ENCODE peak calls at places on chromosomes 4 and X, in nine cellular contexts. H is breast epithelium, J is left lung, N is HL-60, B is tibial nerve, W is brain microvascular endothelial cell, G is tibial artery, O is fibroblast of villous mesenchyme, T is pancreas. C is an unnamed sample.

GRCh38 chr4:56026596-56026995 is 77.9 kb downstream of the CEP135 start:
- DNase-seq in H (no peak), J (no peak), N (no peak), B (no peak), W (no peak), G (no peak), O (peak), T (no peak), C (no peak)

GRCh38 chr4:182338059-182338458 is 94.9 kb downstream of the TENM3 start:
- DNase-seq in H (no peak), J (no peak), N (no peak), B (no peak), W (peak), G (no peak), O (no peak), T (no peak), C (no peak)

GRCh38 chr4:85756938-85757337 is 282.0 kb downstream of the ARHGAP24 start:
- DNase-seq in H (no peak), J (no peak), N (no peak), B (no peak), W (peak), G (no peak), O (peak), T (no peak), C (peak)

GRCh38 chr4:149158852-149159251 is 656.8 kb downstream of the IQCM start:
- DNase-seq in H (no peak), J (no peak), N (no peak), B (no peak), W (no peak), G (no peak), O (no peak), T (no peak), C (peak)

GRCh38 chr4:168273838-168274237 is 44.7 kb downstream of the DDX60 start:
- DNase-seq in H (no peak), J (no peak), N (no peak), B (no peak), W (peak), G (no peak), O (no peak), T (no peak), C (no peak)

GRCh38 chrX:69117876-69118526 is 47.3 kb downstream of the PJA1 start:
- DNase-seq in H (no peak), J (no peak), N (no peak), B (peak), W (no peak), G (no peak), O (peak), T (no peak), C (no peak)

GRCh38 chr4:108743021-108743420 is 19.8 kb downstream of the ETNPPL start:
- DNase-seq in H (no peak), J (no peak), N (no peak), B (no peak), W (no peak), G (no peak), O (peak), T (no peak), C (no peak)

GRCh38 chr4:17723648-17724047 is 57.8 kb downstream of the FAM184B start:
- DNase-seq in H (no peak), J (no peak), N (no peak), B (no peak), W (no peak), G (no peak), O (no peak), T (no peak), C (no peak)

GRCh38 chr4:153448003-153448731 is 18.0 kb upstream of the TMEM131L start:
- DNase-seq in H (no peak), J (no peak), N (no peak), B (no peak), W (no peak), G (no peak), O (peak), T (no peak), C (peak)

GRCh38 chrX:3176439-3176820 is 135.2 kb downstream of the ARSF start:
- DNase-seq in H (no peak), J (no peak), N (no peak), B (no peak), W (no peak), G (peak), O (peak), T (no peak), C (peak)

GRCh38 chr4:122117743-122118142 is 34.4 kb upstream of the BLTP1 start:
- DNase-seq in H (no peak), J (no peak), N (no peak), B (no peak), W (no peak), G (no peak), O (peak), T (no peak), C (peak)

GRCh38 chr4:22607382-22607781 is 85.4 kb upstream of the GBA3 start:
- DNase-seq in H (no peak), J (peak), N (peak), B (no peak), W (no peak), G (peak), O (peak), T (peak), C (peak)

GRCh38 chrX:56572975-56573374 is 9.5 kb downstream of the UBQLN2 start:
- DNase-seq in H (no peak), J (no peak), N (no peak), B (no peak), W (no peak), G (no peak), O (no peak), T (no peak), C (no peak)

GRCh38 chr4:64533159-64533558 is 123.9 kb upstream of the TECRL start:
- DNase-seq in H (no peak), J (no peak), N (no peak), B (no peak), W (no peak), G (no peak), O (no peak), T (no peak), C (no peak)

GRCh38 chr4:120829113-120829831 is 93.3 kb downstream of the PRDM5 start:
- DNase-seq in H (no peak), J (no peak), N (no peak), B (no peak), W (no peak), G (no peak), O (peak), T (no peak), C (peak)

GRCh38 chr4:141676087-141676486 is 39.7 kb downstream of the IL15 start:
- DNase-seq in H (no peak), J (no peak), N (no peak), B (no peak), W (no peak), G (no peak), O (no peak), T (no peak), C (no peak)

GRCh38 chr4:13765535-13765934 is 138.0 kb upstream of the BOD1L1 start:
- DNase-seq in H (no peak), J (no peak), N (no peak), B (no peak), W (no peak), G (no peak), O (no peak), T (no peak), C (no peak)

GRCh38 chrX:111445485-111445884 is 33.5 kb upstream of the DCX start:
- DNase-seq in H (no peak), J (no peak), N (no peak), B (no peak), W (peak), G (no peak), O (peak), T (no peak), C (peak)

GRCh38 chr4:236028-236427 is 69.2 kb downstream of the ZNF732 start:
- DNase-seq in H (no peak), J (no peak), N (no peak), B (no peak), W (no peak), G (no peak), O (no peak), T (no peak), C (no peak)

GRCh38 chr4:142801966-142802365 is 44.1 kb downstream of the INPP4B start:
- DNase-seq in H (no peak), J (no peak), N (no peak), B (no peak), W (no peak), G (no peak), O (no peak), T (no peak), C (no peak)

GRCh38 chr4:125016892-125017299 is 297.9 kb upstream of the FAT4 start:
- DNase-seq in H (no peak), J (no peak), N (no peak), B (no peak), W (no peak), G (no peak), O (no peak), T (no peak), C (no peak)

GRCh38 chrX:44060221-44060620 is 87.0 kb upstream of the NDP start:
- DNase-seq in H (no peak), J (no peak), N (no peak), B (no peak), W (no peak), G (no peak), O (no peak), T (no peak), C (no peak)

GRCh38 chrX:44058339-44058738 is 85.1 kb upstream of the NDP start:
- DNase-seq in H (no peak), J (no peak), N (no peak), B (no peak), W (no peak), G (no peak), O (no peak), T (no peak), C (no peak)

GRCh38 chrX:44061940-44062339 is 88.8 kb upstream of the NDP start:
- DNase-seq in H (no peak), J (no peak), N (no peak), B (no peak), W (no peak), G (no peak), O (peak), T (no peak), C (no peak)

GRCh38 chrX:44063611-44064010 is 90.4 kb upstream of the NDP start:
- DNase-seq in H (no peak), J (no peak), N (no peak), B (no peak), W (no peak), G (no peak), O (no peak), T (no peak), C (no peak)

DNA sequence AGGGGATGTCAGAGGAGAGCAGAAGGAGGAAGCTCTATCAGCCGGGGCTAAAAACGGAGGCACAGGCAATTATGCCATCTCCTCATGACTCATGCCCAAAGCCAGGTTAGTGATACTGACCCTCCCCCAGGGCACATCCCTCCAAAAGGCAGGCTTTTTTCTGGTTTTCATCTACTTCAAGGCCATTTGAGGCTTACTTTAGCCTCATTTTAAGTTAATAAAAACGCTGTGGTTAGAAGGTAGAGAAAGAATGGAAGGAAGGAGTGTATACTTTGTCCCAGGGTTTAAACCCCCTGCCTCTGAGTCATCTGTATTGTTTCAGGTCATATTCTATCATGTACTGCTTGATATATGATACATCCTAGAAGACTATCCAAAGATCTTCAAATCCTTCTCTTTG is 89.7 kb upstream of the NDP start:
- DNase-seq in H (no peak), J (no peak), N (peak), B (no peak), W (no peak), G (no peak), O (no peak), T (no peak), C (no peak)
- H3K4me3 ChIP-seq in H (no peak), J (no peak), N (no peak), B (no peak), W (no peak), G (no peak), O (no peak), T (no peak), C (no peak)

GRCh38 chr4:6453688-6453990 is 18.8 kb downstream of the PPP2R2C start:
- DNase-seq in H (no peak), J (no peak), N (no peak), B (no peak), W (no peak), G (no peak), O (no peak), T (no peak), C (no peak)

GRCh38 chr4:6452897-6453687 is 19.3 kb downstream of the PPP2R2C start:
- DNase-seq in H (no peak), J (no peak), N (no peak), B (no peak), W (no peak), G (no peak), O (no peak), T (no peak), C (no peak)

GRCh38 chr4:6452116-6452896 is 20.1 kb downstream of the PPP2R2C start:
- DNase-seq in H (no peak), J (no peak), N (no peak), B (no peak), W (no peak), G (no peak), O (no peak), T (no peak), C (no peak)

GRCh38 chr4:6451309-6451708 is 21.1 kb downstream of the PPP2R2C start:
- DNase-seq in H (no peak), J (no peak), N (no peak), B (no peak), W (no peak), G (no peak), O (no peak), T (no peak), C (no peak)

GRCh38 chr4:6454112-6454910 is 18.1 kb downstream of the PPP2R2C start:
- DNase-seq in H (no peak), J (no peak), N (no peak), B (no peak), W (no peak), G (no peak), O (no peak), T (no peak), C (no peak)
- TF ChIP-seq CTCF in H (no peak), J (no peak), N (no peak), B (no peak), W (no peak), G (no peak), O (no peak), T (no peak), C (no peak)

GRCh38 chrX:102728646-102729045 is 8.1 kb downstream of the GPRASP3 start:
- DNase-seq in H (no peak), J (no peak), N (no peak), B (no peak), W (no peak), G (no peak), O (no peak), T (no peak), C (no peak)
- H3K4me3 ChIP-seq in H (no peak), J (no peak), N (no peak), B (no peak), W (no peak), G (no peak), O (no peak), T (no peak), C (no peak)

DNA sequence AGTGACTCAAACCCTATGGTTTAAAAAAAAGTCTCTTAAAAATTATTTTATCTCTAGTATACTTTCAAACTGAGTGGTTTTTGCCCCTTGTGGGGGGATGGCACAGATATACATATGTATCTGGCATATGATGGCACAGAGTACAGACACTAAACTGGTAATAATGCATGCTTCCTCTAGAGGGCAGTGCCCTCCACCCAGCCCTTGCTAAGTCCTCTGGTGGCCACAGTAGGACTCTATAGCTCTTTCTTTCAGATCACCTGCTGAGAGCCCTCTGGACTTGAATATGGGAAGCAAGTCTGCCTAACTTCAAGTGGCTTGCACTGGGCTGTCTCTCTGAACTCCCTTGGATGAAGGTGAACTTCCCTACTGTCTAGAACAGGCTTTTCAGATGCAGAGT is 66.3 kb downstream of the TSPAN7 start:
- DNase-seq in H (no peak), J (no peak), N (peak), B (no peak), W (peak), G (no peak), O (peak), T (no peak), C (no peak)
- TF ChIP-seq CTCF in H (no peak), J (peak), N (peak), B (no peak), W (peak), G (no peak), O (peak), T (peak), C (peak)

C was measured in AG10803.